ENCODE peak calls at places on chromosome 22, in four cellular contexts. I is choroid plexus epithelial cell, K is SJSA1, X is colonic mucosa. T is an unnamed sample.

GRCh38 chr22:20783844-20784723 is 10.2 kb downstream of the SERPIND1 start:
- DNase-seq in I (peak; percentile 86), K (peak; percentile 28), X (peak; percentile 64), T (peak; percentile 35)

GRCh38 chr22:38314992-38315800 is 2.0 kb downstream of the CSNK1E start:
- DNase-seq in I (no peak), K (peak; percentile 46), X (no peak), T (peak; percentile 54)

GRCh38 chr22:29872989-29873388 is 10.0 kb upstream of the MTMR3 start:
- DNase-seq in I (no peak), K (no peak), X (no peak), T (no peak)

GRCh38 chr22:18060646-18061620 is 16.9 kb upstream of the PEX26 start:
- DNase-seq in I (peak; percentile 60), K (peak; percentile 29), X (peak; percentile 50), T (no peak)

GRCh38 chr22:30348837-30349236 is 7.9 kb downstream of the SF3A1 start:
- DNase-seq in I (no peak), K (no peak), X (no peak), T (no peak)

GRCh38 chr22:38080847-38081635 is 2.9 kb downstream of the SLC16A8 start:
- DNase-seq in I (peak; percentile 30), K (no peak), X (peak; percentile 41), T (no peak)

GRCh38 chr22:36362819-36363377 is 24.9 kb downstream of the MYH9 start:
- DNase-seq in I (no peak), K (peak; percentile 45), X (no peak), T (no peak)

GRCh38 chr22:50341977-50342650 is 1.0 kb upstream of the PPP6R2 start:
- DNase-seq in I (peak; percentile 87), K (peak; percentile 90), X (peak; percentile 94), T (peak; percentile 89)

GRCh38 chr22:49230194-49230577 is 597.5 kb downstream of the BRD1 start:
- DNase-seq in I (no peak), K (no peak), X (no peak), T (no peak)

GRCh38 chr22:49333206-49333605 is 494.5 kb downstream of the BRD1 start:
- DNase-seq in I (no peak), K (no peak), X (no peak), T (no peak)

GRCh38 chr22:32901925-32902324 is 100.4 kb downstream of the TIMP3 start:
- DNase-seq in I (no peak), K (no peak), X (no peak), T (no peak)

GRCh38 chr22:39135092-39135896 is 17.2 kb downstream of the CBX7 start:
- DNase-seq in I (peak; percentile 48), K (peak; percentile 36), X (no peak), T (no peak)

GRCh38 chr22:17258015-17258827 is 39.0 kb upstream of the ADA2 start:
- DNase-seq in I (peak; percentile 41), K (no peak), X (peak; percentile 78), T (peak; percentile 47)

GRCh38 chr22:21802056-21802455 is 65.4 kb downstream of the MAPK1 start:
- DNase-seq in I (no peak), K (no peak), X (no peak), T (no peak)

GRCh38 chr22:23392420-23393121 is 187.5 kb downstream of the IGLL1 start:
- DNase-seq in I (no peak), K (no peak), X (no peak), T (no peak)

GRCh38 chr22:49880281-49880680 is 26.6 kb downstream of the ZBED4 start:
- DNase-seq in I (peak; percentile 13), K (no peak), X (no peak), T (no peak)

GRCh38 chr22:50183141-50183971 is 2.4 kb upstream of the TRABD start:
- DNase-seq in I (no peak), K (no peak), X (no peak), T (no peak)

GRCh38 chr22:35561796-35562526 is 21.3 kb downstream of the RASD2 start:
- DNase-seq in I (peak; percentile 91), K (peak; percentile 69), X (no peak), T (no peak)

GRCh38 chr22:36819112-36819511 is 2.3 kb upstream of the PVALB start:
- DNase-seq in I (no peak), K (no peak), X (no peak), T (no peak)

GRCh38 chr22:38465673-38466490 is 2.0 kb upstream of the KDELR3 start:
- DNase-seq in I (no peak), K (no peak), X (no peak), T (no peak)

GRCh38 chr22:50399751-50400331 is 56.7 kb downstream of the PPP6R2 start:
- DNase-seq in I (peak; percentile 40), K (no peak), X (peak; percentile 41), T (peak; percentile 12)

GRCh38 chr22:39917776-39918493 is 17.1 kb downstream of the GRAP2 start:
- DNase-seq in I (peak; percentile 66), K (no peak), X (no peak), T (no peak)

GRCh38 chr22:17984114-17984513 is 40.2 kb downstream of the MICAL3 start:
- DNase-seq in I (no peak), K (no peak), X (no peak), T (no peak)

GRCh38 chr22:50532824-50533344 is 3.1 kb upstream of the TYMP start:
- DNase-seq in I (no peak), K (no peak), X (no peak), T (no peak)

GRCh38 chr22:24435861-24436351 is 8.5 kb downstream of the ADORA2A start:
- DNase-seq in I (peak; percentile 40), K (no peak), X (no peak), T (no peak)

GRCh38 chr22:50547231-50547851 is 1.6 kb downstream of the KLHDC7B start:
- DNase-seq in I (no peak), K (no peak), X (no peak), T (no peak)

GRCh38 chr22:22001664-22002525 is 19.3 kb upstream of the TOP3B start:
- DNase-seq in I (no peak), K (no peak), X (no peak), T (no peak)

GRCh38 chr22:24875862-24876506 is 70.0 kb downstream of the SGSM1 start:
- DNase-seq in I (peak; percentile 30), K (no peak), X (no peak), T (no peak)

GRCh38 chr22:24099661-24100060 is 81.6 kb upstream of the SUSD2 start:
- DNase-seq in I (no peak), K (no peak), X (no peak), T (no peak)

GRCh38 chr22:50481045-50481439 is 301 bp upstream of the ADM2 start:
- DNase-seq in I (no peak), K (no peak), X (no peak), T (no peak)

DNA sequence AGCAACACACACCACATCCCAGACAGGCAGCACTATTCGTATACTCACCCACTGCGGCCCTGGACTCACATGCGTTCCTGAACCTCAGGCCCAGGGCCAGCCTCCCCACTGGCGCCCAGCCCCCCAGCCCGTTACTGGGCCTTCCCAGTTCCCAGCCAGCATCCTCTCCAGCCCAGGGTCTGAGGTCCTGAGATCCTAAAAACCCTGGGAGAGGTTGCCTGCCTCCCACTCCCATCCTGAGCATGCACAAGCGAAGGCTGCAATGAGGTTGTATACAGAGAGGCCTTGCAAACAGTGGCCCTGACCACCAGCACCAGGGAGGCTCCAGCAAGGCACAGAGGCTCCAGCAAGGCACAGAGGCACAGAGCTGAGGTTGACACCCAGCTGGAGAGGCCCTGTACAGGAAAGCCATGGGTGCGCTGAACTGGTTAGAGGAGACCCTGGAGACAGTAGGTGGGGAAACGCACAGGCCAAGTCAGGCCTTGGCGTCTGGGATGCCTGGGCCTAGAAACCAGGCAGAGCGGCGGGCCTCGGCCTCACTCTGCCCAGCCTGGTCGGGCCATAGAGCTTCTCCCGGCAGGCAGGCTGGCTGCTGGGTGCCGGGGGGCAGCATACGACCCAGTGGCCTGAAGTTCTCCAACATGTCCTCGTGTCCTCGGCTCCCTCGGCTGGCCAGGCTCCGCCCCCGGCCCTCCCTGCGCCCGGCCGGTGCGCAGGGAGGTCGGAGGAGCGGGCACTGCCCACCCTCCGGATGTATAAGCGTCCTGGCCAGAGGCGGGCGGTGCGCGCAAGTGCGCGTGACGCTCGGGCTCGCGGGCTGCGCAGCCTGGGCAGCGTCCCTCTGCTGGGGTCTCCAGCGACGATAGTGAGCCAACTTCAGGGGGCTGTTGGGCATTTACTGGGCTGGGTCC is 2.3 kb upstream of the TBX1 start:
- DNase-seq in I (no peak), K (no peak), X (no peak), T (no peak)
- H3K4me3 ChIP-seq in I (no peak overlapping the region), K (no peak overlapping the region), X (no peak overlapping the region), T (no peak overlapping the region)

GRCh38 chr22:46077669-46078099 is 72.6 kb upstream of the PPARA start:
- DNase-seq in I (no peak), K (no peak), X (no peak), T (no peak)

GRCh38 chr22:46081036-46081830 is 69.1 kb upstream of the PPARA start:
- DNase-seq in I (no peak), K (peak; percentile 77), X (no peak), T (no peak)

GRCh38 chr22:46079861-46080821 is 70.2 kb upstream of the PPARA start:
- DNase-seq in I (no peak), K (peak; percentile 100), X (no peak), T (no peak)

GRCh38 chr22:46078241-46079092 is 71.9 kb upstream of the PPARA start:
- DNase-seq in I (no peak), K (peak; percentile 95), X (no peak), T (no peak)

GRCh38 chr22:46079093-46079860 is 71.0 kb upstream of the PPARA start:
- DNase-seq in I (no peak), K (peak; percentile 76), X (no peak), T (no peak)
- H3K4me3 ChIP-seq in I (no peak overlapping the region), K (peak overlapping the region; percentile 88), X (peak overlapping the region; percentile 15), T (no peak overlapping the region)

GRCh38 chr22:46547179-46547882 is 9.9 kb upstream of the CELSR1 start:
- DNase-seq in I (peak; percentile 71), K (peak; percentile 61), X (no peak), T (no peak)
- H3K4me3 ChIP-seq in I (no peak overlapping the region), K (no peak overlapping the region), X (no peak overlapping the region), T (no peak overlapping the region)

GRCh38 chr22:26753125-26753862 is 95.9 kb downstream of the MIAT start:
- DNase-seq in I (no peak), K (no peak), X (no peak), T (no peak)

GRCh38 chr22:26757496-26757895 is 100.1 kb downstream of the MIAT start:
- DNase-seq in I (no peak), K (no peak), X (no peak), T (no peak)

GRCh38 chr22:26762503-26763170 is 105.2 kb downstream of the MIAT start:
- DNase-seq in I (no peak), K (no peak), X (no peak), T (no peak)

GRCh38 chr22:26751217-26751616 is 93.8 kb downstream of the MIAT start:
- DNase-seq in I (peak; percentile 26), K (peak; percentile 39), X (no peak), T (no peak)

GRCh38 chr22:26756675-26757293 is 99.4 kb downstream of the MIAT start:
- DNase-seq in I (peak; percentile 48), K (peak; percentile 60), X (peak; percentile 37), T (no peak)
- H3K4me3 ChIP-seq in I (peak overlapping the region; percentile 52), K (peak overlapping the region; percentile 10), X (peak overlapping the region; percentile 10), T (no peak overlapping the region)

T was measured in CD4-positive, alpha-beta memory T cell.